ENCODE peak calls at places on chromosomes 3 and 15, in five cellular contexts. Z, S, U, F and Q are unnamed samples.

GRCh38 chr3:185900228-185900627 is 37.6 kb downstream of the TRA2B start:
- DNase-seq in Z (no peak), U (no peak), S (no peak), F (no peak), Q (no peak)

GRCh38 chr3:156750191-156750873 is 75.8 kb upstream of the LEKR1 start:
- DNase-seq in S (no peak), U (no peak), F (no peak), Z (no peak), Q (peak)

GRCh38 chr3:136409549-136409948 is 159.4 kb downstream of the PCCB start:
- DNase-seq in Z (no peak), U (no peak), F (no peak), S (no peak), Q (no peak)

GRCh38 chr3:196165850-196166249 is 45.4 kb downstream of the ZDHHC19 start:
- DNase-seq in U (no peak), F (peak), Z (no peak), S (no peak), Q (no peak)

GRCh38 chr3:31831526-31832034 is 149.5 kb downstream of the OSBPL10 start:
- DNase-seq in Z (no peak), S (no peak), U (no peak), F (no peak), Q (no peak)

GRCh38 chr3:193773266-193774183 is 180.5 kb downstream of the OPA1 start:
- DNase-seq in S (no peak), U (no peak), F (no peak), Z (no peak), Q (no peak)

GRCh38 chr15:69074011-69074842 is 59.7 kb downstream of the NOX5 start:
- DNase-seq in S (no peak), Z (peak), U (peak), F (peak), Q (peak)

GRCh38 chr15:87477759-87478687 is 778.5 kb downstream of the NTRK3 start:
- DNase-seq in F (no peak), S (peak), Z (peak), U (no peak), Q (no peak)